ENCODE peak calls at places on chromosomes 5 and 9, in nine cellular contexts. L, H, B, T, F, G, D, V and P are unnamed samples.

GRCh38 chr9:31736581-31737179 is 647.8 kb upstream of the ACO1 start:
- DNase-seq in D (no peak), V (no peak), F (no peak), H (no peak), G (no peak), T (no peak), L (no peak), B (no peak), P (no peak)

GRCh38 chr9:123320814-123321213 is 35.2 kb upstream of the CRB2 start:
- DNase-seq in B (no peak), F (no peak), D (no peak), G (no peak), T (no peak), L (no peak), V (no peak), H (no peak), P (no peak)

GRCh38 chr5:74581988-74582365 is 58.6 kb downstream of the ENC1 start:
- DNase-seq in H (no peak), D (no peak), G (no peak), B (no peak), L (no peak), V (no peak), T (no peak), F (no peak), P (no peak)

GRCh38 chr5:16808021-16808420 is 128.1 kb downstream of the MYO10 start:
- DNase-seq in G (no peak), D (no peak), H (no peak), V (no peak), B (no peak), L (no peak), T (no peak), F (no peak), P (no peak)

GRCh38 chr5:78540335-78541057 is 108.1 kb downstream of the LHFPL2 start:
- DNase-seq in H (peak; percentile 84), V (no peak), D (no peak), B (no peak), F (no peak), T (no peak), G (no peak), L (no peak), P (no peak)

GRCh38 chr5:142857405-142857804 is 87.2 kb downstream of the ARHGAP26 start:
- DNase-seq in F (no peak), B (no peak), D (no peak), V (no peak), G (no peak), L (no peak), H (no peak), T (no peak), P (no peak)

GRCh38 chr9:2494571-2494970 is 127.0 kb upstream of the VLDLR start:
- DNase-seq in T (no peak), B (peak; percentile 29), G (peak; percentile 62), L (no peak), H (no peak), D (peak; percentile 72), F (no peak), V (no peak), P (no peak)

GRCh38 chr5:141618030-141618803 is 583 bp downstream of the DIAPH1 start:
- DNase-seq in T (peak; percentile 55), L (peak; percentile 26), G (peak; percentile 63), B (no peak), F (peak; percentile 62), H (no peak), D (no peak), V (peak; percentile 57), P (peak; percentile 88)

GRCh38 chr9:136372561-136373299 is 739 bp downstream of the CARD9 start:
- DNase-seq in G (peak; percentile 19), B (peak; percentile 21), F (peak; percentile 76), H (peak; percentile 79), V (peak; percentile 65), T (no peak), L (peak; percentile 52), D (peak; percentile 84), P (peak; percentile 69)

GRCh38 chr9:4327504-4328191 is 27.8 kb upstream of the GLIS3 start:
- DNase-seq in L (no peak), T (no peak), H (no peak), B (no peak), G (no peak), D (peak; percentile 74), F (no peak), V (no peak), P (no peak)

GRCh38 chr5:3995954-3996619 is 400.5 kb downstream of the IRX1 start:
- DNase-seq in T (no peak), B (no peak), L (no peak), H (no peak), D (no peak), V (no peak), G (no peak), F (no peak), P (no peak)

GRCh38 chr9:124780060-124780756 is 3.3 kb downstream of the OLFML2A start:
- DNase-seq in L (peak; percentile 57), G (no peak), D (peak; percentile 59), V (peak; percentile 5), B (no peak), H (peak; percentile 65), T (peak; percentile 39), F (no peak), P (peak; percentile 22)

GRCh38 chr5:116577064-116577788 is 2.6 kb upstream of the SEMA6A start:
- DNase-seq in F (no peak), L (no peak), T (no peak), D (no peak), B (no peak), V (peak; percentile 71), H (no peak), G (no peak), P (no peak)

GRCh38 chr5:10019236-10019635 is 230.5 kb downstream of the ATPSCKMT start:
- DNase-seq in G (no peak), L (no peak), T (no peak), F (no peak), H (no peak), D (no peak), V (peak; percentile 0), B (no peak), P (no peak)

GRCh38 chr5:67676863-67677262 is 480.3 kb upstream of the CD180 start:
- DNase-seq in T (no peak), B (no peak), F (no peak), G (no peak), H (no peak), V (no peak), D (no peak), L (no peak), P (no peak)

DNA sequence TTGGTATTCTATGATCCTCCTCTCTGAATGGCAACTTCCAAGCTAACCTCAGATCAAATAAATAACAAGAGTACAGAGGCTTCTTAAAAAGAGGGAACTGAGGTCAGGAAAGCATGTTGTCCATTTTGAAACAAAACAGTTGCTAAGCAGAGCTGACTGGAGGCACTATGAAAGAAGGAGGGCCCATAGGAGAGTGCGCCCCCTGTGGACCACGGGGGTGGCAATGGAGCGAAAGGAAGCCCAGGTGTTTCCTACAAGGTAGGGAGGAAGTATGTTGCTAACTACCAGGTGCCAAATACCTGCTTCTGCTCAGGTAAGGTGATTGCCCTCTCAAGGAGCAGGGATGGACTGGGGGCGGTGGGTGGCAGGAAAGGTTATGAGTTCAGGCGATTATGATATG is 101.8 kb upstream of the MAST4 start:
- DNase-seq in L (no peak), B (no peak), H (no peak), T (no peak), G (peak; percentile 6), F (no peak), D (no peak), V (no peak), P (no peak)
- TF ChIP-seq CTCF in L (no peak), B (no peak), H (no peak), T (no peak), G (peak; percentile 13), F (no peak), D (no peak), V (no peak), P (no peak)

GRCh38 chr5:1642221-1642620 is 118.5 kb upstream of the LPCAT1 start:
- DNase-seq in L (no peak), D (no peak), G (no peak), T (no peak), F (no peak), B (no peak), V (no peak), H (no peak), P (no peak)
- TF ChIP-seq CTCF in L (no peak), D (no peak), G (no peak), T (no peak), F (no peak), B (no peak), V (no peak), H (no peak), P (no peak)

DNA sequence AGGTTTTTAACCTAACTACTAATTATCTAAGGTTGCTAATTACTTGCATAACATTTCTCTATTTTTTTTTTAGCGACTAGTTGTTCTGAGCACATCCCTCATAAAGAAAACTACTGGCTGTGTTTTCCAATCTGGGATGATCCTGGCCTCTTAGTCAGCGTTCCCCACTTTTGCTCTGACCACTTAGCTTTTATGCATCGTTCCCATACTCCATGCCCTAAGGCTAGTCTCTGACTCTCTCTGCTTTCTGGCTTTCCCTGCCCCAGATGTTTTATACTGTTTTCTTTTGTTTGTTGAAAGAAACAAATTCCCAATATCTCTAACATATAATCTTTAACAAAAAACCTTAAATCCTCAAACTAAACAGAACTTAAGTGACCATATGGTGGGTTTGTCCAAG is 217.9 kb downstream of the SPATA31D1 start:
- DNase-seq in G (no peak), H (no peak), V (no peak), L (no peak), D (no peak), F (no peak), B (no peak), T (no peak), P (no peak)
- TF ChIP-seq CTCF in G (no peak), H (no peak), V (no peak), L (no peak), D (no peak), F (no peak), B (no peak), T (no peak), P (no peak)

GRCh38 chr5:140220698-140221064 is 45.7 kb downstream of the CYSTM1 start:
- DNase-seq in G (no peak), L (no peak), H (no peak), D (no peak), F (no peak), V (no peak), T (no peak), B (no peak), P (no peak)

GRCh38 chr5:140223567-140223966 is 48.6 kb downstream of the CYSTM1 start:
- DNase-seq in T (no peak), D (no peak), G (peak; percentile 86), L (no peak), H (no peak), F (no peak), B (no peak), V (no peak), P (no peak)

GRCh38 chr5:140224658-140225057 is 49.7 kb downstream of the CYSTM1 start:
- DNase-seq in H (no peak), B (no peak), D (no peak), G (no peak), V (no peak), F (no peak), T (no peak), L (no peak), P (no peak)

GRCh38 chr5:140221697-140222223 is 46.8 kb downstream of the CYSTM1 start:
- DNase-seq in T (no peak), F (no peak), H (no peak), L (no peak), B (peak; percentile 58), D (peak; percentile 89), V (no peak), G (no peak), P (no peak)

DNA sequence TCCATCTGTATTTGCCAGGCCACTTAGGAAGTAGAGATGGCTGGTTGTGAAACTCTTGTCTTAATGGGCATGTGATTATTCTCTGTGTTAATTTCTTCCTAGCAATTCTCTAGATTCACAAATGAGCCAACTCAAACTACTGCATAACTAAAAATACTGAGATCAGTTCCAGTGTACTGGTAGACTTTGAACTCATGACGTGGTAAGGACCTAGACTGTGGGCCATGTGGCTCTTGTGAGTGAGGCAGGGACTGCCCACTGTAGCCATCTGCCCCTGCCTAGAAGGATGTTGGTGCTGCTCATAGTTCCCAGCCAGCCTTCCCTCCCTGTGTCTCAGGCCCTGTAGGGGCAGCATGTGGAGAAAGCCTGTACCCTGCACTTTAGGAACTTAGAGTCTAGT is 47.4 kb downstream of the CYSTM1 start:
- DNase-seq in F (no peak), L (no peak), H (no peak), G (no peak), D (no peak), T (no peak), B (no peak), V (no peak), P (no peak)
- TF ChIP-seq CTCF in F (no peak), L (no peak), H (no peak), G (no peak), D (no peak), T (no peak), B (no peak), V (no peak), P (no peak)